ENCODE peak calls at places on chromosomes 5 and 9, in four cellular contexts. S is esophagus squamous epithelium; N is iris pigment epithelial cell; V is activated T-cell treated with anti-CD3 and anti-CD28 coated beads, Interleukin-2, amount 50 U/mL, for 72 hours. C is an unnamed sample.

GRCh38 chr5:80834710-80835109 is 125.5 kb upstream of the RASGRF2 start:
- DNase-seq in S (no peak), N (no peak), V (no peak), C (no peak)

GRCh38 chr9:33170464-33171156 is 3.5 kb upstream of the B4GALT1 start:
- DNase-seq in S (no peak), N (no peak), V (peak), C (no peak)

GRCh38 chr9:2722715-2723114 is 5.4 kb downstream of the KCNV2 start:
- DNase-seq in S (no peak), N (peak), V (no peak), C (no peak)

GRCh38 chr9:27572918-27573698 is at the start of gene C9orf72:
- DNase-seq in S (no peak), N (no peak), V (peak), C (no peak)

GRCh38 chr5:109347252-109347888 is 62.4 kb downstream of the PJA2 start:
- DNase-seq in S (no peak), N (no peak), V (no peak), C (no peak)

GRCh38 chr9:20186823-20187222 is 398.0 kb upstream of the SLC24A2 start:
- DNase-seq in S (no peak), N (no peak), V (no peak), C (no peak)

GRCh38 chr5:87836696-87837095 is 424.0 kb upstream of the CCNH start:
- DNase-seq in S (no peak), N (no peak), V (no peak), C (no peak)

GRCh38 chr5:149141957-149142851 is 911 bp downstream of the ABLIM3 start:
- DNase-seq in S (no peak), N (peak), V (no peak), C (peak)

GRCh38 chr9:34986541-34987047 is 3.0 kb upstream of the DNAJB5 start:
- DNase-seq in S (no peak), N (no peak), V (peak), C (peak)

GRCh38 chr5:104652271-104652861 is 1089.8 kb upstream of the NUDT12 start:
- DNase-seq in S (no peak), N (no peak), V (no peak), C (no peak)

GRCh38 chr9:73655363-73655762 is 503.7 kb downstream of the ANXA1 start:
- DNase-seq in S (no peak), N (no peak), V (no peak), C (no peak)

GRCh38 chr5:35651002-35651756 is 33.5 kb downstream of the SPEF2 start:
- DNase-seq in S (no peak), N (peak), V (peak), C (no peak)

GRCh38 chr9:93237535-93237934 is 53.6 kb downstream of the WNK2 start:
- DNase-seq in S (no peak), N (no peak), V (peak), C (no peak)

GRCh38 chr9:4114569-4115505 is 185.0 kb downstream of the GLIS3 start:
- DNase-seq in S (no peak), N (peak), V (no peak), C (no peak)

GRCh38 chr5:14190194-14191164 is 47.3 kb downstream of the TRIO start:
- DNase-seq in S (no peak), N (peak), V (no peak), C (peak)

GRCh38 chr5:132458226-132458560 is 32.4 kb downstream of the IRF1 start:
- DNase-seq in S (no peak), N (peak), V (no peak), C (no peak)

GRCh38 chr9:89466451-89467277 is 31.2 kb downstream of the SEMA4D start:
- DNase-seq in S (no peak), N (no peak), V (peak), C (no peak)

GRCh38 chr5:139092741-139093140 is 105.4 kb downstream of the SIL1 start:
- DNase-seq in S (no peak), N (no peak), V (no peak), C (no peak)

GRCh38 chr9:35000535-35001284 is 11.2 kb downstream of the DNAJB5 start:
- DNase-seq in S (no peak), N (peak), V (no peak), C (no peak)

GRCh38 chr9:61665829-61666228 is 476.0 kb downstream of the SPATA31A7 start:
- DNase-seq in S (no peak), N (no peak), V (no peak), C (no peak)

GRCh38 chr9:16131269-16131668 is 578.4 kb downstream of the CCDC171 start:
- DNase-seq in S (no peak), N (peak), V (no peak), C (no peak)

GRCh38 chr5:4700082-4700481 is 440.0 kb upstream of the ADAMTS16 start:
- DNase-seq in S (no peak), N (peak), V (peak), C (no peak)

GRCh38 chr5:1962619-1963355 is 80.1 kb upstream of the IRX4 start:
- DNase-seq in S (no peak), N (no peak), V (no peak), C (no peak)

GRCh38 chr5:52427615-52428014 is 360.1 kb upstream of the ITGA1 start:
- DNase-seq in S (no peak), N (no peak), V (no peak), C (no peak)

GRCh38 chr5:128082551-128083032 is 974 bp upstream of the SLC12A2 start:
- DNase-seq in S (no peak), N (no peak), V (no peak), C (no peak)

GRCh38 chr9:113808391-113809191 is 67.5 kb upstream of the ZNF618 start:
- DNase-seq in S (no peak), N (peak), V (no peak), C (no peak)

GRCh38 chr9:19493845-19494244 is 85.0 kb downstream of the ACER2 start:
- DNase-seq in S (no peak), N (no peak), V (no peak), C (no peak)

GRCh38 chr5:171474106-171474878 is 54.8 kb downstream of the FGF18 start:
- DNase-seq in S (no peak), N (no peak), V (no peak), C (no peak)

GRCh38 chr9:114837923-114838322 is 32.1 kb upstream of the TNFSF15 start:
- DNase-seq in S (no peak), N (peak), V (no peak), C (no peak)

GRCh38 chr5:76679231-76679630 is 36.7 kb upstream of the F2R start:
- DNase-seq in S (no peak), N (peak), V (no peak), C (no peak)

GRCh38 chr5:169426674-169427250 is 125.8 kb upstream of the SLIT3 start:
- DNase-seq in S (no peak), N (no peak), V (no peak), C (no peak)

GRCh38 chr5:62473209-62473608 is 60.6 kb downstream of the IPO11 start:
- DNase-seq in S (no peak), N (peak), V (no peak), C (no peak)

GRCh38 chr5:64789457-64789856 is 20.7 kb downstream of the CWC27 start:
- DNase-seq in S (no peak), N (peak), V (no peak), C (no peak)

GRCh38 chr9:129584136-129584535 is 36.8 kb downstream of the C9orf50 start:
- DNase-seq in S (no peak), N (peak), V (peak), C (peak)

GRCh38 chr9:129888809-129889460 is 53.7 kb downstream of the USP20 start:
- DNase-seq in S (no peak), N (no peak), V (peak), C (no peak)

GRCh38 chr9:80952523-80952922 is 736.8 kb downstream of the TLE1 start:
- DNase-seq in S (no peak), N (no peak), V (no peak), C (no peak)

GRCh38 chr5:1760656-1761452 is 38.8 kb downstream of the MRPL36 start:
- DNase-seq in S (no peak), N (no peak), V (no peak), C (peak)

GRCh38 chr9:95109456-95109855 is 208.1 kb downstream of the FANCC start:
- DNase-seq in S (no peak), N (no peak), V (no peak), C (no peak)